ENCODE peak calls at places on chromosomes 6 and 20, in ten cellular contexts. A is DMS153; R is Caki2; B is aorta; D is stomach; F is NCI-H1092; N is iris pigment epithelial cell; K is left ventricle myocardium inferior; V is Ammon's horn; I is stimulated activated CD8-positive, alpha-beta memory T cell treated with anti-CD3 and anti-CD28 coated beads, Interleukin-12 subunit alpha, Interleukin-12 subunit beta, amount 100 ng/mL, for 4 hours. J is an unnamed sample.

GRCh38 chr6:100549406-100550167 is 84.9 kb upstream of the SIM1 start:
- DNase-seq in V (peak), R (no peak), I (no peak), D (no peak), F (no peak), N (peak), A (no peak), B (no peak), K (no peak), J (peak)

GRCh38 chr20:50558483-50558925 is 48.3 kb downstream of the PTPN1 start:
- DNase-seq in B (no peak), N (peak), R (peak), F (no peak), V (no peak), A (no peak), K (no peak), I (no peak), D (no peak), J (peak)

GRCh38 chr6:166556871-166557322 is 29.6 kb downstream of the RAMACL start:
- DNase-seq in K (peak), N (peak), D (peak), A (peak), I (no peak), V (peak), R (peak), F (no peak), B (peak), J (peak)

GRCh38 chr6:120108061-120108795 is 758.7 kb upstream of the MAN1A1 start:
- DNase-seq in N (no peak), A (no peak), F (no peak), D (no peak), R (no peak), I (no peak), K (no peak), B (no peak), V (no peak), J (no peak)

GRCh38 chr6:36933102-36933501 is 21.4 kb upstream of the PI16 start:
- DNase-seq in B (no peak), V (no peak), D (no peak), I (no peak), K (no peak), F (no peak), N (peak), R (no peak), A (no peak), J (no peak)

GRCh38 chr6:20833881-20834515 is 299.7 kb downstream of the CDKAL1 start:
- DNase-seq in A (no peak), B (no peak), D (no peak), R (no peak), V (peak), K (no peak), F (no peak), I (no peak), N (peak), J (no peak)

GRCh38 chr6:137547186-137547585 is 53.0 kb upstream of the OLIG3 start:
- DNase-seq in F (no peak), R (no peak), B (no peak), D (no peak), V (no peak), I (no peak), N (no peak), A (no peak), K (no peak), J (no peak)

GRCh38 chr6:3023663-3024483 is 24.2 kb downstream of the NQO2 start:
- DNase-seq in I (peak), V (peak), B (peak), F (no peak), K (peak), A (peak), D (peak), R (peak), N (peak), J (peak)

GRCh38 chr20:7939663-7940062 is 595 bp downstream of the HAO1 start:
- DNase-seq in F (no peak), K (no peak), R (no peak), D (no peak), A (no peak), V (no peak), B (no peak), N (no peak), I (no peak), J (no peak)

GRCh38 chr6:30942338-30943060 is 1.7 kb downstream of the MUCL3 start:
- DNase-seq in D (peak), A (no peak), K (peak), V (no peak), N (peak), F (no peak), B (peak), I (no peak), R (peak), J (peak)

GRCh38 chr20:17873410-17874270 is 95.0 kb downstream of the SNX5 start:
- DNase-seq in V (peak), I (no peak), B (peak), D (peak), A (peak), R (peak), F (peak), K (peak), N (peak), J (peak)

GRCh38 chr6:2465336-2465735 is 219.9 kb upstream of the GMDS start:
- DNase-seq in N (no peak), R (no peak), I (no peak), B (no peak), D (no peak), K (no peak), V (no peak), F (no peak), A (no peak), J (no peak)

GRCh38 chr6:151143806-151144205 is 96.0 kb upstream of the AKAP12 start:
- DNase-seq in N (no peak), B (no peak), A (no peak), F (no peak), R (no peak), K (no peak), I (no peak), D (no peak), V (no peak), J (no peak)

GRCh38 chr20:37342231-37343177 is 3.4 kb upstream of the SRC start:
- DNase-seq in A (no peak), I (no peak), D (no peak), F (no peak), R (no peak), V (no peak), K (no peak), N (no peak), B (no peak), J (no peak)

GRCh38 chr6:97819680-97820079 is 536.7 kb upstream of the MMS22L start:
- DNase-seq in I (no peak), B (no peak), N (no peak), R (no peak), F (no peak), V (peak), D (no peak), A (no peak), K (no peak), J (no peak)

J was measured in AG20443.